ENCODE peak calls at places on chromosomes 7 and 10, in five cellular contexts. W is cardiac fibroblast, M is endothelial cell of umbilical vein, O is prostate gland, Y is fibroblast of mammary gland. G is an unnamed sample.

GRCh38 chr7:38873433-38873832 is 35.6 kb downstream of the VPS41 start:
- DNase-seq in W (no peak), M (no peak), O (no peak), Y (no peak), G (no peak)

GRCh38 chr7:132258231-132258630 is 318.0 kb downstream of the PLXNA4 start:
- DNase-seq in W (no peak), M (no peak), O (no peak), Y (no peak), G (peak; percentile 33)

GRCh38 chr10:76136876-76137420 is 705.5 kb downstream of the LRMDA start:
- DNase-seq in W (no peak), M (no peak), O (no peak), Y (no peak), G (no peak)

GRCh38 chr7:157703534-157704195 is 366.9 kb downstream of the DNAJB6 start:
- DNase-seq in W (no peak), M (no peak), O (no peak), Y (no peak), G (no peak)

GRCh38 chr7:112056409-112056808 is 149.8 kb downstream of the DOCK4 start:
- DNase-seq in W (peak; percentile 26), M (peak; percentile 28), O (no peak), Y (peak; percentile 57), G (no peak)

GRCh38 chr10:102419561-102420442 is 834 bp upstream of the FBXL15 start:
- DNase-seq in W (peak; percentile 23), M (peak; percentile 39), O (peak; percentile 40), Y (no peak), G (peak; percentile 85)

GRCh38 chr7:141702047-141702567 is at the start of gene DENND11:
- DNase-seq in W (peak; percentile 45), M (peak; percentile 47), O (peak; percentile 26), Y (no peak), G (peak; percentile 84)

GRCh38 chr7:97269741-97270140 is 152.2 kb downstream of the SDHAF3 start:
- DNase-seq in W (peak; percentile 1), M (peak; percentile 22), O (no peak), Y (peak; percentile 93), G (no peak)

GRCh38 chr7:191105-192034 is 1.0 kb upstream of the FAM20C start:
- DNase-seq in W (peak; percentile 88), M (peak; percentile 42), O (peak; percentile 26), Y (peak; percentile 97), G (peak; percentile 77)

GRCh38 chr10:123014772-123015171 is 6.0 kb downstream of the ACADSB start:
- DNase-seq in W (no peak), M (no peak), O (no peak), Y (no peak), G (no peak)

GRCh38 chr7:46993396-46993795 is 588.5 kb downstream of the TNS3 start:
- DNase-seq in W (peak; percentile 62), M (no peak), O (peak; percentile 8), Y (no peak), G (peak; percentile 40)

GRCh38 chr7:137670521-137671064 is 176.2 kb downstream of the DGKI start:
- DNase-seq in W (peak; percentile 38), M (no peak), O (no peak), Y (peak; percentile 72), G (no peak)

GRCh38 chr7:134201569-134202261 is 74.6 kb downstream of the LRGUK start:
- DNase-seq in W (no peak), M (no peak), O (no peak), Y (no peak), G (no peak)

GRCh38 chr7:117143580-117143979 is 179.3 kb downstream of the WNT2 start:
- DNase-seq in W (no peak), M (peak; percentile 57), O (no peak), Y (peak; percentile 77), G (no peak)

DNA sequence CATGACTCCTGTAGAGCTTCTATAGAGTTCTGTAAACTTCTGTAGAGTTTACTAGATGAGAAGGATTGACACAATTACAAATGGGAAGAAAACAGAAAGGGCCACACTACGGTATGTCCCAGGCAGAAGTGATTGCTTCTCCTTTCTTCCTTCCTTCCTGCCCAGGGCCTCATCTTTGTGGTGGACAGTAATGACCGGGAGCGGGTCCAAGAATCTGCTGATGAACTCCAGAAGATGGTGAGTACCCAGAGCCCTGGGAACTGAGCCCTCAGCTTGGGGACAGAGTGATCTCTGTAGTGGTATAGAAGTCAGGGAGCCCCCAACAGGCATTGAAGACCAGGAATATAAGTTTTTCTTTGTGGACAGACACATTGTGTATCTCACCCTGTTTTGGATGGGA is 1.7 kb downstream of the ARF5 start:
- DNase-seq in W (no peak), M (no peak), O (no peak), Y (no peak), G (no peak)
- H3K4me3 ChIP-seq in W (no peak overlapping the region), M (no peak overlapping the region), O (no peak overlapping the region), Y (no peak overlapping the region), G (no peak overlapping the region)

GRCh38 chr10:91350651-91351081 is 59.5 kb upstream of the HECTD2 start:
- DNase-seq in W (peak; percentile 37), M (peak; percentile 23), O (no peak), Y (peak; percentile 38), G (no peak)
- H3K4me3 ChIP-seq in W (no peak overlapping the region), M (no peak overlapping the region), O (no peak overlapping the region), Y (no peak overlapping the region), G (no peak overlapping the region)

GRCh38 chr10:93993782-93994668 is at the start of gene PLCE1:
- DNase-seq in W (peak; percentile 62), M (no peak), O (peak; percentile 23), Y (peak; percentile 20), G (peak; percentile 86)
- H3K4me3 ChIP-seq in W (peak within 1 kb of the TSS; percentile 69), M (no peak within 1 kb of the TSS), O (peak within 1 kb of the TSS; percentile 56), Y (peak within 1 kb of the TSS; percentile 65), G (peak within 1 kb of the TSS; percentile 85)

GRCh38 chr7:150739045-150739432 is 1.8 kb downstream of the GIMAP5 start:
- DNase-seq in W (no peak), M (no peak), O (no peak), Y (peak; percentile 16), G (no peak)
- H3K4me3 ChIP-seq in W (no peak overlapping the region), M (no peak overlapping the region), O (peak overlapping the region; percentile 26), Y (no peak overlapping the region), G (peak overlapping the region; percentile 50)

GRCh38 chr7:103685646-103686418 is 239.8 kb upstream of the SLC26A5 start:
- DNase-seq in W (no peak), M (peak; percentile 18), O (no peak), Y (no peak), G (no peak)

GRCh38 chr7:103679156-103680132 is 233.4 kb upstream of the SLC26A5 start:
- DNase-seq in W (no peak), M (no peak), O (no peak), Y (no peak), G (no peak)

GRCh38 chr7:103683348-103683747 is 237.3 kb upstream of the SLC26A5 start:
- DNase-seq in W (no peak), M (no peak), O (no peak), Y (no peak), G (no peak)

GRCh38 chr7:103680161-103681144 is 234.4 kb upstream of the SLC26A5 start:
- DNase-seq in W (no peak), M (no peak), O (no peak), Y (peak; percentile 34), G (peak; percentile 50)
- H3K4me3 ChIP-seq in W (no peak overlapping the region), M (no peak overlapping the region), O (no peak overlapping the region), Y (no peak overlapping the region), G (no peak overlapping the region)

DNA sequence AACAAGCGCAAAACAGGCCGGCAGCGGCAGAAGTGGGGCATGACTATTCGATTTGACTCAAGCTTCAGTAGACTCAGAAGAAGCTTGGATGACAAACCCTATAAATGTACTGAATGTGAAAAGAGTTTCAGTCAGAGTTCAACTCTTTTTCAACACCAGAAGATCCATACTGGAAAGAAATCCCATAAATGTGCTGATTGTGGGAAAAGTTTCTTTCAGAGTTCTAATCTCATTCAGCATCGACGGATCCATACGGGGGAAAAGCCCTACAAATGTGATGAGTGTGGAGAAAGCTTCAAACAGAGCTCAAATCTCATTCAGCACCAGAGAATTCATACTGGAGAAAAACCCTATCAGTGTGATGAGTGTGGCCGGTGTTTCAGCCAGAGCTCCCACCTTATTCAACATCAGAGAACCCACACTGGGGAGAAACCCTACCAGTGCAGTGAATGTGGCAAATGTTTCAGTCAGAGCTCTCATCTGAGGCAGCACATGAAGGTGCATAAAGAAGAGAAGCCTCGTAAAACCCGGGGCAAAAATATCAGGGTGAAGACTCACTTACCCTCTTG is 2.8 kb downstream of the ZNF22 start:
- DNase-seq in W (no peak), M (no peak), O (no peak), Y (no peak), G (no peak)
- H3K4me3 ChIP-seq in W (no peak overlapping the region), M (no peak overlapping the region), O (no peak overlapping the region), Y (no peak overlapping the region), G (no peak overlapping the region)

GRCh38 chr10:91632671-91633550 is at the start of gene PPP1R3C:
- DNase-seq in W (peak; percentile 94), M (peak; percentile 84), O (peak; percentile 88), Y (peak; percentile 79), G (peak; percentile 95)
- H3K4me3 ChIP-seq in W (peak within 1 kb of the TSS; percentile 76), M (peak within 1 kb of the TSS; percentile 4), O (peak within 1 kb of the TSS; percentile 57), Y (peak within 1 kb of the TSS; percentile 54), G (peak within 1 kb of the TSS; percentile 70)

GRCh38 chr7:151071032-151071866 is 9.4 kb downstream of the FASTK start:
- DNase-seq in W (no peak), M (no peak), O (no peak), Y (no peak), G (no peak)
- H3K4me3 ChIP-seq in W (no peak overlapping the region), M (no peak overlapping the region), O (no peak overlapping the region), Y (no peak overlapping the region), G (no peak overlapping the region)

DNA sequence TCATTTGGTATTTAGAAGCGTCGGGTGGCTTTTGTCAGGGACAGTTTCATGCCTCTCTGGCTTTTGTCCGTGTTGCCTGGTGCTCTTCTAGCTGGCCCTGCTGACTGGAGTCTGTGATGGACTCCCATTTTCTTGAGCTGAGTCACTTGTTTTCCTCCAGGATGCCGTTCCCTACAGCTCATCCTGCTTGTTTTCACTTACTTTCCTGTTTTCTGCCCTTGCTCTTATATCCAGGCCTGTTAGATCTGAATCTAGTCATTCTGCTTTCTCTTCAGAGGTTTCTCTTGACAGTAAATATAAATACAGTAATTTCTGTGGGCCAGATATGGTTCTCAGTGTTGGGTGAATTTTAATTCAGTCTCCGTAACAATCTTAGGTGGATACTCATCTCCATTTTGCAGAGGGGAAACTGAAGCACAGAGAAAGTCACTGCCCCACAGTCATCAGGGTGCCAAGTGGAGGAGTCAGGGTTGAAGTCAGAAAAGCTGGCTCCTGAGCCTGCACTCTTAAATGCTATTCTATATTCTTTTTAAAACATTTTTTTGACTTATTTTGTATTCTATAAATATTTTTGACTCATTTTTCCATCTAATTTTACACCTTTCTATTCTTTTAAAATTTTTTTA is 85.4 kb downstream of the CCNY start:
- DNase-seq in W (peak; percentile 86), M (peak; percentile 92), O (no peak), Y (peak; percentile 93), G (no peak)
- H3K4me3 ChIP-seq in W (peak overlapping the region; percentile 2), M (no peak overlapping the region), O (no peak overlapping the region), Y (no peak overlapping the region), G (no peak overlapping the region)

G was measured in right cardiac atrium.